ENCODE peak calls at places on chromosomes 4 and X, in ten cellular contexts. One of them, this sample, is unnamed.

GRCh38 chr4:169464080-169464479 is 148.3 kb downstream of the NEK1 start:
- DNase-seq in uterus: no peak
- DNase-seq in cardiac muscle cell: no peak
- DNase-seq in left ventricle myocardium inferior: no peak
- DNase-seq in heart left ventricle: no peak
- DNase-seq in adrenal gland: no peak
- DNase-seq in SK-N-SH: no peak
- DNase-seq in upper lobe of right lung: no peak
- DNase-seq in lower lobe of right lung: no peak
- DNase-seq in fibroblast of lung: peak; percentile 7
- DNase-seq in this sample: no peak

GRCh38 chr4:171718069-171718468 is 95.1 kb upstream of the GALNTL6 start:
- DNase-seq in uterus: no peak
- DNase-seq in cardiac muscle cell: no peak
- DNase-seq in left ventricle myocardium inferior: no peak
- DNase-seq in heart left ventricle: no peak
- DNase-seq in adrenal gland: no peak
- DNase-seq in SK-N-SH: no peak
- DNase-seq in upper lobe of right lung: no peak
- DNase-seq in lower lobe of right lung: no peak
- DNase-seq in fibroblast of lung: no peak
- DNase-seq in this sample: no peak

GRCh38 chrX:56232221-56233082 is at the start of gene KLF8:
- DNase-seq in uterus: peak; percentile 58
- DNase-seq in cardiac muscle cell: peak; percentile 8
- DNase-seq in left ventricle myocardium inferior: peak; percentile 46
- DNase-seq in heart left ventricle: peak; percentile 46
- DNase-seq in adrenal gland: peak; percentile 42
- DNase-seq in SK-N-SH: no peak
- DNase-seq in upper lobe of right lung: peak; percentile 80
- DNase-seq in lower lobe of right lung: peak; percentile 69
- DNase-seq in fibroblast of lung: no peak
- DNase-seq in this sample: peak; percentile 84

GRCh38 chr4:142901166-142901662 is 55.1 kb upstream of the INPP4B start:
- DNase-seq in uterus: no peak
- DNase-seq in cardiac muscle cell: peak; percentile 5
- DNase-seq in left ventricle myocardium inferior: no peak
- DNase-seq in heart left ventricle: no peak
- DNase-seq in adrenal gland: no peak
- DNase-seq in SK-N-SH: no peak
- DNase-seq in upper lobe of right lung: no peak
- DNase-seq in lower lobe of right lung: no peak
- DNase-seq in fibroblast of lung: peak; percentile 34
- DNase-seq in this sample: no peak

GRCh38 chrX:121165930-121166359 is 118.5 kb downstream of the GLUD2 start:
- DNase-seq in uterus: no peak
- DNase-seq in cardiac muscle cell: no peak
- DNase-seq in left ventricle myocardium inferior: no peak
- DNase-seq in heart left ventricle: no peak
- DNase-seq in adrenal gland: no peak
- DNase-seq in SK-N-SH: no peak
- DNase-seq in upper lobe of right lung: no peak
- DNase-seq in lower lobe of right lung: no peak
- DNase-seq in fibroblast of lung: no peak
- DNase-seq in this sample: no peak

GRCh38 chr4:126899382-126899801 is 733.4 kb upstream of the INTU start:
- DNase-seq in uterus: no peak
- DNase-seq in cardiac muscle cell: peak; percentile 64
- DNase-seq in left ventricle myocardium inferior: peak; percentile 28
- DNase-seq in heart left ventricle: peak; percentile 61
- DNase-seq in adrenal gland: peak; percentile 42
- DNase-seq in SK-N-SH: no peak
- DNase-seq in upper lobe of right lung: no peak
- DNase-seq in lower lobe of right lung: no peak
- DNase-seq in fibroblast of lung: peak; percentile 97
- DNase-seq in this sample: peak; percentile 49

GRCh38 chr4:171940656-171941055 is 127.5 kb downstream of the GALNTL6 start:
- DNase-seq in uterus: no peak
- DNase-seq in cardiac muscle cell: no peak
- DNase-seq in left ventricle myocardium inferior: no peak
- DNase-seq in heart left ventricle: no peak
- DNase-seq in adrenal gland: no peak
- DNase-seq in SK-N-SH: no peak
- DNase-seq in upper lobe of right lung: no peak
- DNase-seq in lower lobe of right lung: no peak
- DNase-seq in fibroblast of lung: no peak
- DNase-seq in this sample: no peak

GRCh38 chr4:8834681-8835220 is 36.9 kb downstream of the HMX1 start:
- DNase-seq in uterus: peak; percentile 2
- DNase-seq in cardiac muscle cell: no peak
- DNase-seq in left ventricle myocardium inferior: no peak
- DNase-seq in heart left ventricle: no peak
- DNase-seq in adrenal gland: no peak
- DNase-seq in SK-N-SH: peak; percentile 45
- DNase-seq in upper lobe of right lung: no peak
- DNase-seq in lower lobe of right lung: peak; percentile 20
- DNase-seq in fibroblast of lung: no peak
- DNase-seq in this sample: no peak

GRCh38 chrX:74232859-74233258 is 71.1 kb upstream of the ZCCHC13 start:
- DNase-seq in uterus: no peak
- DNase-seq in cardiac muscle cell: peak; percentile 51
- DNase-seq in left ventricle myocardium inferior: no peak
- DNase-seq in heart left ventricle: no peak
- DNase-seq in adrenal gland: no peak
- DNase-seq in SK-N-SH: peak; percentile 5
- DNase-seq in upper lobe of right lung: no peak
- DNase-seq in lower lobe of right lung: no peak
- DNase-seq in fibroblast of lung: peak; percentile 39
- DNase-seq in this sample: no peak

GRCh38 chr4:185054257-185054656 is 36.0 kb downstream of the HELT start:
- DNase-seq in uterus: no peak
- DNase-seq in cardiac muscle cell: no peak
- DNase-seq in left ventricle myocardium inferior: no peak
- DNase-seq in heart left ventricle: no peak
- DNase-seq in adrenal gland: no peak
- DNase-seq in SK-N-SH: no peak
- DNase-seq in upper lobe of right lung: no peak
- DNase-seq in lower lobe of right lung: no peak
- DNase-seq in fibroblast of lung: no peak
- DNase-seq in this sample: no peak
- H3K4me3 ChIP-seq in uterus: no peak overlapping the region
- H3K4me3 ChIP-seq in cardiac muscle cell: no peak overlapping the region
- H3K4me3 ChIP-seq in left ventricle myocardium inferior: no peak overlapping the region
- H3K4me3 ChIP-seq in heart left ventricle: no peak overlapping the region
- H3K4me3 ChIP-seq in adrenal gland: no peak overlapping the region
- H3K4me3 ChIP-seq in SK-N-SH: no peak overlapping the region
- H3K4me3 ChIP-seq in upper lobe of right lung: no peak overlapping the region
- H3K4me3 ChIP-seq in lower lobe of right lung: no peak overlapping the region
- H3K4me3 ChIP-seq in fibroblast of lung: no peak overlapping the region
- H3K4me3 ChIP-seq in this sample: no peak overlapping the region

GRCh38 chr4:2289955-2290333 is 28.0 kb upstream of the MXD4 start:
- DNase-seq in uterus: peak; percentile 11
- DNase-seq in cardiac muscle cell: no peak
- DNase-seq in left ventricle myocardium inferior: no peak
- DNase-seq in heart left ventricle: no peak
- DNase-seq in adrenal gland: no peak
- DNase-seq in SK-N-SH: no peak
- DNase-seq in upper lobe of right lung: peak; percentile 58
- DNase-seq in lower lobe of right lung: no peak
- DNase-seq in fibroblast of lung: no peak
- DNase-seq in this sample: no peak

GRCh38 chr4:2290488-2290887 is 28.6 kb upstream of the MXD4 start:
- DNase-seq in uterus: peak; percentile 13
- DNase-seq in cardiac muscle cell: no peak
- DNase-seq in left ventricle myocardium inferior: no peak
- DNase-seq in heart left ventricle: no peak
- DNase-seq in adrenal gland: no peak
- DNase-seq in SK-N-SH: no peak
- DNase-seq in upper lobe of right lung: peak; percentile 41
- DNase-seq in lower lobe of right lung: no peak
- DNase-seq in fibroblast of lung: no peak
- DNase-seq in this sample: no peak

GRCh38 chr4:2291705-2292651 is 30.1 kb upstream of the MXD4 start:
- DNase-seq in uterus: peak; percentile 42
- DNase-seq in cardiac muscle cell: no peak
- DNase-seq in left ventricle myocardium inferior: no peak
- DNase-seq in heart left ventricle: no peak
- DNase-seq in adrenal gland: peak; percentile 32
- DNase-seq in SK-N-SH: peak; percentile 61
- DNase-seq in upper lobe of right lung: no peak
- DNase-seq in lower lobe of right lung: no peak
- DNase-seq in fibroblast of lung: no peak
- DNase-seq in this sample: peak; percentile 43

GRCh38 chr4:2292679-2293108 is 30.8 kb upstream of the MXD4 start:
- DNase-seq in uterus: peak; percentile 21
- DNase-seq in cardiac muscle cell: peak; percentile 34
- DNase-seq in left ventricle myocardium inferior: no peak
- DNase-seq in heart left ventricle: no peak
- DNase-seq in adrenal gland: no peak
- DNase-seq in SK-N-SH: peak; percentile 88
- DNase-seq in upper lobe of right lung: no peak
- DNase-seq in lower lobe of right lung: no peak
- DNase-seq in fibroblast of lung: peak; percentile 71
- DNase-seq in this sample: no peak

DNA sequence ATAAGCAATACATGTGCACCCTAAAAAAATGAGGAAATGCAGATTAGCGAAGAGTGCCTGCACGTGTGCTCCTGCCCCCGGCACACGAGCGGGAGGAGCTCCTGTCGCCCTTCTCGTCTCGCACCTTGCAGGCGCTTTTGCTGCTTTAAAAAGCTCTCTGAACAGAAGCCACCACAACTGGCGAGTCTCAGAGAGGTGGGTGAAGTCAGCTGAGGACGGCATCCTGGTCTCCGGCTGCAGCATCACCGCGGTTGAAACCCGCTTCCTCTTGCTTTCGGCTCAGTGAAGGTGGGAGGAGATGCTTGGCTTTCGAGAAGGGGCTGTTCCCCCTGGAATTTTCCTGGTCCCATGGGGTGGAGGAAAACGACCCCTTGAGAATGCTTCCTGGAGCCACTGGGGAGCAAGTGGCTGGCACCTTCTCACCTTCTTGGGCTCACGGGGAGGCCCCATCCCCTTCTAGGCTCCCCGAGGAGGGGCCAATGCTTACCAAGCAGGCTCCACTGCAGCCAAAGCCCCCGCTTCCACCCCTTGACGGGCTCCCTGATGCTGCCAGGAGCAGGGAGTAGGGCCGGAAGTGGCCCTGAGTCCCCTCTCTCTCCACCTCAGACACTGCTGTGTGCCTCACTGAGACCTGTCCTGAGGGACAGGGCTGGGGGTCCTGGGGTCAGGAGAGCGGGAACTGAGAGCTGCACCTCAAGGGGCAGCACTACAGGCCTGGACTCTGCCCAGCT is 29.2 kb upstream of the MXD4 start:
- DNase-seq in uterus: peak; percentile 15
- DNase-seq in cardiac muscle cell: no peak
- DNase-seq in left ventricle myocardium inferior: no peak
- DNase-seq in heart left ventricle: no peak
- DNase-seq in adrenal gland: no peak
- DNase-seq in SK-N-SH: peak; percentile 37
- DNase-seq in upper lobe of right lung: peak; percentile 61
- DNase-seq in lower lobe of right lung: no peak
- DNase-seq in fibroblast of lung: no peak
- DNase-seq in this sample: peak; percentile 52
- H3K27ac ChIP-seq in uterus: no peak overlapping the region
- H3K27ac ChIP-seq in cardiac muscle cell: no peak overlapping the region
- H3K27ac ChIP-seq in left ventricle myocardium inferior: no peak overlapping the region
- H3K27ac ChIP-seq in heart left ventricle: no peak overlapping the region
- H3K27ac ChIP-seq in adrenal gland: no peak overlapping the region
- H3K27ac ChIP-seq in SK-N-SH: peak overlapping the region; percentile 96
- H3K27ac ChIP-seq in upper lobe of right lung: no peak overlapping the region
- H3K27ac ChIP-seq in lower lobe of right lung: no peak overlapping the region
- H3K27ac ChIP-seq in fibroblast of lung: no peak overlapping the region
- H3K27ac ChIP-seq in this sample: no peak overlapping the region

DNA sequence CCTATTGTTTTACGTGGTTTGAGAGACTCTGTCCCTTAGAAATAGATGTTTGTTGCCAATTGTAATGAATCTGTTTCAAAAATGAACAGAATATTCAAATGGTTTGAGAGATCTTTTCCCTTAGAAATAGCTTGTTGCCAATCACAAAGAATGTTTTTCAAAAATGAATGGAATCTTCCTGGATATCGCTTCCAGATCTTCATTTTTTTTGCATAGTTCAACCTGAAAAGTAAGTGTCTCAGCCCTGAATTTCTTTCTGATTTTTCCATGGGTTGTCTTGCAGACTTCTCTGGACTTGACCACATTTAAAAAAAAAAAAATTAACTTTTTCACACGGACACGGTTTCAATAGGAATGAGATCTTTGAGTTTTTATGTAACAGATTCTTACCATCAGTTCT is 22.7 kb downstream of the SHOX start:
- DNase-seq in uterus: no peak
- DNase-seq in cardiac muscle cell: no peak
- DNase-seq in left ventricle myocardium inferior: no peak
- DNase-seq in heart left ventricle: no peak
- DNase-seq in adrenal gland: no peak
- DNase-seq in SK-N-SH: no peak
- DNase-seq in upper lobe of right lung: no peak
- DNase-seq in lower lobe of right lung: no peak
- DNase-seq in fibroblast of lung: no peak
- DNase-seq in this sample: no peak
- H3K9me3 ChIP-seq in uterus: no peaks in the 10 kb centered on the region
- H3K9me3 ChIP-seq in cardiac muscle cell: no peaks in the 10 kb centered on the region
- H3K9me3 ChIP-seq in left ventricle myocardium inferior: peaks cover 8% of the 10 kb centered on the region
- H3K9me3 ChIP-seq in heart left ventricle: no peaks in the 10 kb centered on the region
- H3K9me3 ChIP-seq in adrenal gland: no peaks in the 10 kb centered on the region
- H3K9me3 ChIP-seq in SK-N-SH: no peaks in the 10 kb centered on the region
- H3K9me3 ChIP-seq in upper lobe of right lung: no peaks in the 10 kb centered on the region
- H3K9me3 ChIP-seq in lower lobe of right lung: no peaks in the 10 kb centered on the region
- H3K9me3 ChIP-seq in fibroblast of lung: no peaks in the 10 kb centered on the region
- H3K9me3 ChIP-seq in this sample: no peaks in the 10 kb centered on the region

GRCh38 chr4:3462321-3462789 is 751 bp upstream of the DOK7 start:
- DNase-seq in uterus: no peak
- DNase-seq in cardiac muscle cell: no peak
- DNase-seq in left ventricle myocardium inferior: peak; percentile 19
- DNase-seq in heart left ventricle: peak; percentile 22
- DNase-seq in adrenal gland: no peak
- DNase-seq in SK-N-SH: no peak
- DNase-seq in upper lobe of right lung: no peak
- DNase-seq in lower lobe of right lung: no peak
- DNase-seq in fibroblast of lung: no peak
- DNase-seq in this sample: peak; percentile 54

GRCh38 chr4:3463556-3464348 is 646 bp downstream of the DOK7 start:
- DNase-seq in uterus: no peak
- DNase-seq in cardiac muscle cell: no peak
- DNase-seq in left ventricle myocardium inferior: peak; percentile 13
- DNase-seq in heart left ventricle: peak; percentile 29
- DNase-seq in adrenal gland: no peak
- DNase-seq in SK-N-SH: no peak
- DNase-seq in upper lobe of right lung: no peak
- DNase-seq in lower lobe of right lung: no peak
- DNase-seq in fibroblast of lung: no peak
- DNase-seq in this sample: peak; percentile 56

GRCh38 chr4:3464349-3464905 is 1.3 kb downstream of the DOK7 start:
- DNase-seq in uterus: no peak
- DNase-seq in cardiac muscle cell: no peak
- DNase-seq in left ventricle myocardium inferior: peak; percentile 14
- DNase-seq in heart left ventricle: no peak
- DNase-seq in adrenal gland: no peak
- DNase-seq in SK-N-SH: no peak
- DNase-seq in upper lobe of right lung: no peak
- DNase-seq in lower lobe of right lung: no peak
- DNase-seq in fibroblast of lung: no peak
- DNase-seq in this sample: peak; percentile 13

GRCh38 chr4:3461515-3462291 is 1.4 kb upstream of the DOK7 start:
- DNase-seq in uterus: no peak
- DNase-seq in cardiac muscle cell: peak; percentile 25
- DNase-seq in left ventricle myocardium inferior: peak; percentile 83
- DNase-seq in heart left ventricle: peak; percentile 91
- DNase-seq in adrenal gland: peak; percentile 73
- DNase-seq in SK-N-SH: no peak
- DNase-seq in upper lobe of right lung: peak; percentile 87
- DNase-seq in lower lobe of right lung: peak; percentile 82
- DNase-seq in fibroblast of lung: peak; percentile 31
- DNase-seq in this sample: peak; percentile 88

GRCh38 chr4:3462790-3463415 is at the start of gene DOK7:
- DNase-seq in uterus: no peak
- DNase-seq in cardiac muscle cell: no peak
- DNase-seq in left ventricle myocardium inferior: peak; percentile 66
- DNase-seq in heart left ventricle: peak; percentile 81
- DNase-seq in adrenal gland: peak; percentile 77
- DNase-seq in SK-N-SH: peak; percentile 72
- DNase-seq in upper lobe of right lung: no peak
- DNase-seq in lower lobe of right lung: no peak
- DNase-seq in fibroblast of lung: no peak
- DNase-seq in this sample: peak; percentile 85
- H3K4me3 ChIP-seq in uterus: peak within 1 kb of the TSS; percentile 27
- H3K4me3 ChIP-seq in cardiac muscle cell: peak within 1 kb of the TSS; percentile 38
- H3K4me3 ChIP-seq in left ventricle myocardium inferior: peak within 1 kb of the TSS; percentile 75
- H3K4me3 ChIP-seq in heart left ventricle: peak within 1 kb of the TSS; percentile 65
- H3K4me3 ChIP-seq in adrenal gland: peak within 1 kb of the TSS; percentile 32
- H3K4me3 ChIP-seq in SK-N-SH: peak within 1 kb of the TSS; percentile 35
- H3K4me3 ChIP-seq in upper lobe of right lung: peak within 1 kb of the TSS; percentile 42
- H3K4me3 ChIP-seq in lower lobe of right lung: peak within 1 kb of the TSS; percentile 50
- H3K4me3 ChIP-seq in fibroblast of lung: no peak within 1 kb of the TSS
- H3K4me3 ChIP-seq in this sample: peak within 1 kb of the TSS; percentile 67

This sample was measured in right cardiac atrium.